ENCODE peak calls at places on chromosome 3, in six cellular contexts. One of them, this sample, is unnamed.

GRCh38 chr3:197494366-197495058 is 61.3 kb downstream of the BDH1 start:
- DNase-seq in cardiac muscle cell: no peak
- DNase-seq in fibroblast of lung: no peak
- DNase-seq in cardiac fibroblast: peak; percentile 54
- DNase-seq in uterus: no peak
- DNase-seq in spleen: no peak
- DNase-seq in this sample: no peak

GRCh38 chr3:177618873-177619771 is 421.8 kb upstream of the TBL1XR1 start:
- DNase-seq in cardiac fibroblast: peak; percentile 82
- DNase-seq in fibroblast of lung: peak; percentile 92
- DNase-seq in spleen: no peak
- DNase-seq in uterus: no peak
- DNase-seq in cardiac muscle cell: peak; percentile 90
- DNase-seq in this sample: no peak

GRCh38 chr3:153244961-153245360 is 82.9 kb downstream of the RAP2B start:
- DNase-seq in fibroblast of lung: peak; percentile 88
- DNase-seq in cardiac fibroblast: peak; percentile 67
- DNase-seq in cardiac muscle cell: peak; percentile 45
- DNase-seq in spleen: no peak
- DNase-seq in uterus: no peak
- DNase-seq in this sample: no peak

GRCh38 chr3:6719999-6720398 is 140.9 kb upstream of the GRM7 start:
- DNase-seq in fibroblast of lung: no peak
- DNase-seq in spleen: no peak
- DNase-seq in cardiac fibroblast: no peak
- DNase-seq in uterus: no peak
- DNase-seq in cardiac muscle cell: no peak
- DNase-seq in this sample: no peak

GRCh38 chr3:117820900-117821299 is 1111.3 kb downstream of the TUSC7 start:
- DNase-seq in fibroblast of lung: peak; percentile 33
- DNase-seq in cardiac fibroblast: peak; percentile 41
- DNase-seq in uterus: no peak
- DNase-seq in spleen: no peak
- DNase-seq in cardiac muscle cell: peak; percentile 2
- DNase-seq in this sample: no peak

GRCh38 chr3:160921020-160921635 is 165.1 kb downstream of the PPM1L start:
- DNase-seq in cardiac fibroblast: peak; percentile 72
- DNase-seq in fibroblast of lung: peak; percentile 57
- DNase-seq in cardiac muscle cell: peak; percentile 64
- DNase-seq in uterus: no peak
- DNase-seq in spleen: no peak
- DNase-seq in this sample: peak; percentile 8

GRCh38 chr3:125000661-125001060 is 55.1 kb downstream of the HEG1 start:
- DNase-seq in uterus: no peak
- DNase-seq in fibroblast of lung: no peak
- DNase-seq in spleen: no peak
- DNase-seq in cardiac fibroblast: no peak
- DNase-seq in cardiac muscle cell: no peak
- DNase-seq in this sample: no peak

GRCh38 chr3:169026543-169027181 is 636.9 kb downstream of the MECOM start:
- DNase-seq in fibroblast of lung: peak; percentile 98
- DNase-seq in cardiac muscle cell: peak; percentile 93
- DNase-seq in uterus: no peak
- DNase-seq in cardiac fibroblast: peak; percentile 96
- DNase-seq in spleen: no peak
- DNase-seq in this sample: peak; percentile 88

GRCh38 chr3:138078901-138079344 is 36.5 kb downstream of the DZIP1L start:
- DNase-seq in uterus: no peak
- DNase-seq in cardiac muscle cell: peak; percentile 94
- DNase-seq in cardiac fibroblast: peak; percentile 99
- DNase-seq in spleen: no peak
- DNase-seq in fibroblast of lung: peak; percentile 85
- DNase-seq in this sample: peak; percentile 91

GRCh38 chr3:179398574-179399249 is 51.2 kb downstream of the MFN1 start:
- DNase-seq in uterus: no peak
- DNase-seq in cardiac fibroblast: peak; percentile 45
- DNase-seq in spleen: no peak
- DNase-seq in cardiac muscle cell: no peak
- DNase-seq in fibroblast of lung: no peak
- DNase-seq in this sample: peak; percentile 20

GRCh38 chr3:43004282-43004681 is 25.2 kb downstream of the GASK1A start:
- DNase-seq in cardiac muscle cell: peak; percentile 25
- DNase-seq in uterus: no peak
- DNase-seq in fibroblast of lung: peak; percentile 87
- DNase-seq in cardiac fibroblast: peak; percentile 42
- DNase-seq in spleen: no peak
- DNase-seq in this sample: no peak

GRCh38 chr3:170690133-170690981 is 104.5 kb upstream of the SLC7A14 start:
- DNase-seq in uterus: peak; percentile 68
- DNase-seq in cardiac fibroblast: peak; percentile 70
- DNase-seq in spleen: peak; percentile 80
- DNase-seq in fibroblast of lung: peak; percentile 40
- DNase-seq in cardiac muscle cell: peak; percentile 65
- DNase-seq in this sample: no peak

GRCh38 chr3:53744351-53744750 is 101.9 kb downstream of the CHDH start:
- DNase-seq in uterus: no peak
- DNase-seq in cardiac muscle cell: no peak
- DNase-seq in cardiac fibroblast: no peak
- DNase-seq in spleen: no peak
- DNase-seq in fibroblast of lung: no peak
- DNase-seq in this sample: no peak

GRCh38 chr3:54733615-54734014 is 194.2 kb downstream of the LRTM1 start:
- DNase-seq in spleen: no peak
- DNase-seq in fibroblast of lung: no peak
- DNase-seq in cardiac fibroblast: no peak
- DNase-seq in uterus: no peak
- DNase-seq in cardiac muscle cell: no peak
- DNase-seq in this sample: no peak

GRCh38 chr3:13544293-13544831 is 4.6 kb upstream of the FBLN2 start:
- DNase-seq in cardiac muscle cell: peak; percentile 83
- DNase-seq in fibroblast of lung: peak; percentile 69
- DNase-seq in spleen: no peak
- DNase-seq in cardiac fibroblast: peak; percentile 80
- DNase-seq in uterus: no peak
- DNase-seq in this sample: peak; percentile 86

DNA sequence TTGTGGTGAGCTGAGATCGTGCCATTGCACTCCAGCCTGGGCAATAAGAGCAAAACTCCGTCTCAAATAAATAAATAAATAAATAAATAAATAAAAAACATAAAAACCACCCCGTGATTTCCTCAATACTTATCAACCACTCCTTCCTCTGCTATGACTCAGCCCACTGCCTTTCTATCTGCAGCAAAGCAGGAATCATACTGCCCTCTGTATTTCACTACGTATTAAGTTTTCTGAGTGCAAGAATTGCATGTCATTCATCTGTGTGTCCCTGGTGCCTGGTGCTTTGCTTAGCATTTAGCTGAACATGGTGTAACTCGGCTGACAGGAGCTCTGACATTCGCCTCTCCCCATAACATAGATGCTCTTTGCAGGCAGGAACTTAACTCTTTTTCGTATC is 7.1 kb downstream of the LSG1 start:
- DNase-seq in uterus: no peak
- DNase-seq in cardiac muscle cell: peak; percentile 87
- DNase-seq in fibroblast of lung: no peak
- DNase-seq in cardiac fibroblast: peak; percentile 68
- DNase-seq in spleen: no peak
- DNase-seq in this sample: no peak
- TF ChIP-seq CTCF in uterus: no peak
- TF ChIP-seq CTCF in cardiac muscle cell: peak; percentile 38
- TF ChIP-seq CTCF in fibroblast of lung: no peak
- TF ChIP-seq CTCF in cardiac fibroblast: peak; percentile 4
- TF ChIP-seq CTCF in spleen: no peak
- TF ChIP-seq CTCF in this sample: no peak

DNA sequence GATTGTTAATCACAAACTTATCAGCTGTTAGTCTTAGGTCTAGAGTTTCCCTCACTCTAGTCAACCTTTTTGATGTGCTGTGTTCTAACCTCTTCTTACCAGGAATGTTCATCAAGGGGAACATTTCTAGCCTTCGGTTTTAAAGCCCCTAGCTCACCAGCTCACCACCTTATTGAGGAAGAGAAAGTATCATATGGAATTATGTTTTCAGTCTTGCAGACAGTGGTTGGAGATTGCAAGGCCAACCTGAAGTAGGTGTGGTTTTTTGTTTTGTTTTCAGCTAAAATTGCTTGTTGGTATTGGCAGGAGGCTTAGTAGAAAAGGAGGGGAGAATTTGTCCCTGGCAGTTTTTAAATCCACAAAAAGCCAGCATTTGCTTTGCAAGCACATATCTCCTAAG is 48.4 kb upstream of the CCDC80 start:
- DNase-seq in uterus: no peak
- DNase-seq in spleen: no peak
- DNase-seq in cardiac muscle cell: no peak
- DNase-seq in fibroblast of lung: no peak
- DNase-seq in cardiac fibroblast: no peak
- DNase-seq in this sample: no peak
- H3K4me3 ChIP-seq in uterus: no peak overlapping the region
- H3K4me3 ChIP-seq in spleen: no peak overlapping the region
- H3K4me3 ChIP-seq in cardiac muscle cell: no peak overlapping the region
- H3K4me3 ChIP-seq in fibroblast of lung: no peak overlapping the region
- H3K4me3 ChIP-seq in cardiac fibroblast: no peak overlapping the region
- H3K4me3 ChIP-seq in this sample: no peak overlapping the region

GRCh38 chr3:140552403-140552802 is 125.5 kb upstream of the TRIM42 start:
- DNase-seq in fibroblast of lung: no peak
- DNase-seq in cardiac muscle cell: no peak
- DNase-seq in uterus: no peak
- DNase-seq in cardiac fibroblast: no peak
- DNase-seq in spleen: no peak
- DNase-seq in this sample: no peak
- TF ChIP-seq CTCF in fibroblast of lung: no peak
- TF ChIP-seq CTCF in cardiac muscle cell: no peak
- TF ChIP-seq CTCF in uterus: no peak
- TF ChIP-seq CTCF in cardiac fibroblast: no peak
- TF ChIP-seq CTCF in spleen: no peak
- TF ChIP-seq CTCF in this sample: peak; percentile 1

DNA sequence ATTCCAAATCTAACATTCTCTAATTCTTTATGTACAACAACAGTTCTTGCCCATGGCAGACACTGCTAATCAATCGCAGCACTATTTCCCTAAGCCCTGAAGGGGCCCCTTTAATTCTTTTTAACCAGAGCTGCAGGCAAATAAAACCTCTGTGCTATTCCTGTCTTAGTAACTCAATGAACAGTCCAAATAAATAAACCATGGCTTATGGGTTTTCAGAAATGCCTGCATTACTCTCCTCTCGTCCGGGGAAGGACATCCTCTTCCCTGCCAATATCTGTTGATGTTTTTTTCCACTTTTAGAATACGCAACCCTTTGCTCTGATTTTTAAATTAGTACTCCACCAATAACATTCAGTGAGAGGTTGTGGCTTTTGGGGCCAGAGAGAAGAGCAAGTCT is 35.1 kb upstream of the PRICKLE2 start:
- DNase-seq in cardiac fibroblast: no peak
- DNase-seq in spleen: no peak
- DNase-seq in uterus: no peak
- DNase-seq in cardiac muscle cell: no peak
- DNase-seq in fibroblast of lung: peak; percentile 79
- DNase-seq in this sample: no peak
- H3K4me3 ChIP-seq in cardiac fibroblast: no peak overlapping the region
- H3K4me3 ChIP-seq in spleen: no peak overlapping the region
- H3K4me3 ChIP-seq in uterus: no peak overlapping the region
- H3K4me3 ChIP-seq in cardiac muscle cell: no peak overlapping the region
- H3K4me3 ChIP-seq in fibroblast of lung: no peak overlapping the region
- H3K4me3 ChIP-seq in this sample: no peak overlapping the region

GRCh38 chr3:37700849-37701248 is 160.8 kb upstream of the CTDSPL start:
- DNase-seq in spleen: no peak
- DNase-seq in fibroblast of lung: no peak
- DNase-seq in uterus: no peak
- DNase-seq in cardiac fibroblast: peak; percentile 37
- DNase-seq in cardiac muscle cell: peak; percentile 24
- DNase-seq in this sample: no peak
- TF ChIP-seq CTCF in spleen: peak; percentile 25
- TF ChIP-seq CTCF in fibroblast of lung: peak; percentile 22
- TF ChIP-seq CTCF in uterus: no peak
- TF ChIP-seq CTCF in cardiac fibroblast: peak; percentile 32
- TF ChIP-seq CTCF in cardiac muscle cell: peak; percentile 22
- TF ChIP-seq CTCF in this sample: peak; percentile 11

GRCh38 chr3:10505791-10506585 is 602 bp upstream of the ATP2B2 start:
- DNase-seq in spleen: no peak
- DNase-seq in uterus: no peak
- DNase-seq in cardiac muscle cell: peak; percentile 8
- DNase-seq in cardiac fibroblast: no peak
- DNase-seq in fibroblast of lung: no peak
- DNase-seq in this sample: no peak
- H3K4me3 ChIP-seq in spleen: peak overlapping the region; percentile 53
- H3K4me3 ChIP-seq in uterus: no peak overlapping the region
- H3K4me3 ChIP-seq in cardiac muscle cell: peak overlapping the region; percentile 0
- H3K4me3 ChIP-seq in cardiac fibroblast: no peak overlapping the region
- H3K4me3 ChIP-seq in fibroblast of lung: no peak overlapping the region
- H3K4me3 ChIP-seq in this sample: no peak overlapping the region

GRCh38 chr3:120418866-120419490 is 31.8 kb downstream of the FSTL1 start:
- DNase-seq in cardiac muscle cell: peak; percentile 52
- DNase-seq in uterus: no peak
- DNase-seq in spleen: no peak
- DNase-seq in fibroblast of lung: no peak
- DNase-seq in cardiac fibroblast: peak; percentile 54
- DNase-seq in this sample: no peak
- TF ChIP-seq CTCF in cardiac muscle cell: peak; percentile 15
- TF ChIP-seq CTCF in uterus: no peak
- TF ChIP-seq CTCF in spleen: peak; percentile 41
- TF ChIP-seq CTCF in fibroblast of lung: no peak
- TF ChIP-seq CTCF in cardiac fibroblast: peak; percentile 25
- TF ChIP-seq CTCF in this sample: peak; percentile 38

GRCh38 chr3:150605998-150606641 is 3.0 kb downstream of the SELENOT start:
- DNase-seq in fibroblast of lung: no peak
- DNase-seq in cardiac muscle cell: no peak
- DNase-seq in uterus: no peak
- DNase-seq in cardiac fibroblast: no peak
- DNase-seq in spleen: peak; percentile 67
- DNase-seq in this sample: no peak
- H3K4me3 ChIP-seq in fibroblast of lung: no peak overlapping the region
- H3K4me3 ChIP-seq in cardiac muscle cell: no peak overlapping the region
- H3K4me3 ChIP-seq in uterus: no peak overlapping the region
- H3K4me3 ChIP-seq in cardiac fibroblast: no peak overlapping the region
- H3K4me3 ChIP-seq in spleen: peak overlapping the region; percentile 80
- H3K4me3 ChIP-seq in this sample: no peak overlapping the region